ENCODE peak calls at places on chromosomes 7 and 10, in six cellular contexts. I, H, K, Z, N and J are unnamed samples. For H3K27me3, the result is how much of the 10 kb centered on the place peaks cover.

GRCh38 chr7:130880668-130881067 is 146.7 kb upstream of the KLF14 start:
- DNase-seq in Z (no peak), K (no peak), H (no peak), I (no peak), N (no peak), J (no peak)

GRCh38 chr10:62651341-62651740 is 153.2 kb upstream of the ADO start:
- DNase-seq in I (no peak), H (no peak), Z (no peak), K (no peak), N (no peak), J (no peak)

GRCh38 chr10:85601526-85601925 is 765.1 kb downstream of the GRID1 start:
- DNase-seq in I (no peak), H (no peak), N (no peak), Z (no peak), K (no peak), J (no peak)

GRCh38 chr10:124035928-124036558 is 57.4 kb downstream of the CHST15 start:
- DNase-seq in H (peak), K (peak), N (peak), I (peak), Z (peak), J (no peak)

GRCh38 chr7:17098515-17098914 is 199.9 kb upstream of the AHR start:
- DNase-seq in H (no peak), I (no peak), K (no peak), Z (no peak), N (no peak), J (no peak)

GRCh38 chr10:26090032-26090431 is 126.5 kb upstream of the GAD2 start:
- DNase-seq in K (no peak), Z (no peak), N (no peak), I (no peak), H (no peak), J (no peak)

GRCh38 chr10:33217854-33218253 is 116.6 kb downstream of the NRP1 start:
- DNase-seq in I (no peak), N (no peak), H (no peak), Z (no peak), K (no peak), J (no peak)

GRCh38 chr10:108544500-108545120 is 1378.7 kb downstream of the XPNPEP1 start:
- DNase-seq in H (peak), I (no peak), Z (peak), N (peak), K (peak), J (peak)

GRCh38 chr7:100943693-100944092 is 5.6 kb upstream of the MUC3A start:
- DNase-seq in Z (no peak), I (no peak), N (no peak), H (no peak), K (no peak), J (no peak)

GRCh38 chr7:19111474-19112143 is 5.8 kb downstream of the TWIST1 start:
- DNase-seq in I (no peak), Z (no peak), N (no peak), H (no peak), K (no peak), J (no peak)

GRCh38 chr10:13505040-13505680 is 23.7 kb downstream of the BEND7 start:
- DNase-seq in K (no peak), N (no peak), I (no peak), Z (no peak), H (no peak), J (no peak)

GRCh38 chr7:98251251-98251843 is 685 bp downstream of the TECPR1 start:
- DNase-seq in N (no peak), H (peak), K (peak), Z (peak), I (peak), J (no peak)

DNA sequence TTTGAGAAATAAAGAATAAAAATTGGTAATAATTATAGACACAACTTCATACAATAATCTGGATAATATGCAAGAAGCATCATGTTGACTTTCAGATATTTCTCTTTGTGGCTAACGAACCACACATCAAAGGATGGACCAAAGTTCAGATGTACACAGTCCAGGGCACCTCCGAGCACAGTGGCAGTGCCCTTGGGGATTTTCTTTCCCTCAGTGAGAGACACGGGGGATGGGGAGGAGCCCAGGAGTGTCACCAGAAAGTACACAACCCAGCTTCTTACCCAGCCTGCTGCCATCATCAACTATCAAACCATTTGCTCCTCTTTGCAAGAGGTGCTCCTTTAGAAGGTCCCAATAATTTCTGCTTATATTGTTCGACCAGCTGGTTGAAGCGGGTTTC is 33.2 kb downstream of the RBM28 start:
- DNase-seq in H (no peak), K (no peak), Z (no peak), N (no peak), I (no peak), J (no peak)
- TF ChIP-seq CTCF in H (no peak), K (no peak), Z (no peak), N (no peak), I (no peak), J (no peak)

GRCh38 chr7:157523766-157524421 is 187.1 kb downstream of the DNAJB6 start:
- DNase-seq in I (no peak), Z (no peak), N (no peak), H (no peak), K (no peak), J (no peak)

GRCh38 chr7:157525501-157525915 is 188.7 kb downstream of the DNAJB6 start:
- DNase-seq in K (no peak), H (no peak), Z (no peak), N (no peak), I (no peak), J (no peak)

GRCh38 chr7:157523371-157523765 is 186.6 kb downstream of the DNAJB6 start:
- DNase-seq in K (no peak), Z (no peak), N (no peak), I (no peak), H (no peak), J (no peak)

GRCh38 chr7:157522954-157523353 is 186.2 kb downstream of the DNAJB6 start:
- DNase-seq in Z (no peak), I (no peak), H (no peak), N (no peak), K (no peak), J (peak)

DNA sequence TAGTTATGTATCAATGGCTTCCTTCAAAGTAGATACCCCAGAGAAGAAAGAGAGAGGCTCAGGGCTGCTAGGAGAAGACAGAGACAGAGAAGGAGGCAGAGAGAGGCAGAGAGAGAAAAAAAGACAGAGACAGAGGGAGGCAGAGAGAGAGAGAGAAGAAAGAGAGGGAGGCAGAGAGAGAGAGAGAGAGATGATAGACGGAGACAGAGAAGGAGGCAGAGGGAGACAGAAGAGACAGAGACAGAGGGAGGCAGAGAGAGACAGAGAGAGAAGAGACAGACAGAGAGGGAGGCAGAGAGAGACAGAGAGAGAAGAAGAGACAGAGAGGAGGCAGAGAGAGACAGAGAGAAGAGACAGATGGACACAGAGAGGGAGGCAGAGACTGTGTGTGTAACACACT is 187.9 kb downstream of the DNAJB6 start:
- DNase-seq in I (no peak), N (no peak), K (no peak), H (no peak), Z (no peak), J (no peak)
- H3K27me3 ChIP-seq in I (under half), N (under half), K (under half), H (under half), Z (under half), J (under half)

DNA sequence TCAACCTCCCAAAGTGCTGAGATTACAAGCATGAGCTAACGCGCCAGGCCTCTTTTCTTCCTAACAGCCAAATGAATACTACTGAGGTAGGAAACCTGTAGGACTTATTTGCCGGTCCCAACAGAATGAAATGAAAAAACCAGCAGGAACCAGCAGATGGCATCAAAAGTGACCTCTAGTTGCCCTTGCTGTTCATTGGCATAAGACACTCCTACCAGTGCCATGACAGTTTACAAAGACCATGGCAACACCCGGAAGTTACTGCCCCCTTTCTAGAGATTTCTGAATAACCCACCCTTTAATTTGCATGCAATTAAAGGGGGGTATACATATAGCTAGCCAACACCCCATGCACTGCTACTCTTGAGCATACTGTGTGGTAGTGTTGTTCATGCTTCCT is 65.2 kb downstream of the ATE1 start:
- DNase-seq in H (no peak), K (no peak), N (no peak), I (no peak), Z (no peak), J (no peak)
- TF ChIP-seq CTCF in H (no peak), K (no peak), N (no peak), I (no peak), Z (no peak), J (no peak)

GRCh38 chr7:157003445-157004049 is 6.9 kb downstream of the MNX1 start:
- DNase-seq in K (peak), I (no peak), Z (no peak), N (no peak), H (no peak), J (no peak)
- H3K27me3 ChIP-seq in K (under half), I (under half), Z (half or more), N (half or more), H (under half), J (half or more)

GRCh38 chr7:80095545-80095944 is 39.1 kb upstream of the GNAI1 start:
- DNase-seq in Z (no peak), K (no peak), N (no peak), I (no peak), H (no peak), J (no peak)
- TF ChIP-seq CTCF in Z (peak), K (peak), N (peak), I (peak), H (peak), J (peak)

GRCh38 chr7:87505122-87505521 is 29.6 kb upstream of the ABCB4 start:
- DNase-seq in I (no peak), Z (no peak), K (no peak), N (no peak), H (no peak), J (no peak)
- H3K27me3 ChIP-seq in I (under half), Z (under half), K (under half), N (under half), H (under half), J (under half)

GRCh38 chr7:27156508-27156898 is at the start of gene HOXA7:
- DNase-seq in I (no peak), Z (no peak), N (no peak), H (peak), K (peak), J (no peak)

GRCh38 chr7:27153526-27153925 is 1.1 kb upstream of the HOXA3 start:
- DNase-seq in Z (no peak), I (no peak), N (no peak), K (peak), H (no peak), J (no peak)

GRCh38 chr7:27154369-27154768 is 2.0 kb upstream of the HOXA3 start:
- DNase-seq in K (peak), H (no peak), Z (no peak), I (no peak), N (no peak), J (peak)

GRCh38 chr7:27155816-27156507 is 513 bp downstream of the HOXA7 start:
- DNase-seq in N (no peak), K (peak), H (peak), Z (no peak), I (no peak), J (peak)

DNA sequence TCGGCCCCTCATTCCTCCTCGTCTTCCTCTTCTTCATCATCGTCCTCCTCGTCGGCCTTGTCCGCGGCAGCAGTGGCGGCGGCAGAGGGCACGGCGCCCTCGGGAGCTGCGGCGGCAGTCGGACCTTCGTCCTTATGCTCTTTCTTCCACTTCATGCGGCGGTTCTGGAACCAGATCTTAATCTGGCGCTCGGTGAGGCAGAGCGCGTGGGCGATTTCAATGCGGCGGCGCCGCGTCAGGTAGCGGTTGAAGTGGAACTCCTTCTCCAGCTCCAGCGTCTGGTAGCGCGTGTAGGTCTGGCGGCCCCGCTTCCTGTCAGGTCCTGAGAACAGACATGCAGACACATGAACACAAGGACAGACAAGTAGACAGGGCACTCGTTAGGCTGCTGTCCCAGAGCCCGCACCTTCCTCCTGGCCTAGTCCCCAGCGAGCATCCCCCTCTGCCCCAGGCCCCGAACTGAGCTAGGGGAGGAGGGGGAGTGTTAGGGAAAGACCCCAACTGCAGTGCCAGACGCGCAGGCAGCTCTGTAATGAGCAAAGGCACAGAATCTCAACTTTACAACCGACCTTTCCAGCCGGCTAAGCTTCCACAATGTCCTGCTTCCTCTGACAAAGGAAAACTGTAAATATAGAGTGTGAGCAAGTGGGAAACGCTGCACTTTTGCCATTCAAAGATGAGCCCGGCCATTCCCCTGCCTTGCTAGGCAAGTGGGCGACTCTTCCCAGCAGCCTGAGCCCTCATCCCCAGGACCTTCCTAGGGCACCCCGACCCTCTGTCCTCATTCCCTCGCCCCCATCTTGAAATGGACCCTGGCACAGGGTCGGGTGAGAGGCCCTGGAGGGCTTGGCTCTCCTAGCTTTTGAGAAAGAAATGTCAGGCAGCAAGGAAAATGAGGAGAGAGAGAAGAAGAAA is 1.3 kb downstream of the HOXA7 start:
- DNase-seq in H (peak), K (peak), N (no peak), I (no peak), Z (no peak), J (peak)
- TF ChIP-seq CTCF in H (no peak), K (no peak), N (no peak), I (no peak), Z (no peak), J (no peak)

GRCh38 chr7:45157286-45157652 is 322 bp upstream of the RAMP3 start:
- DNase-seq in K (no peak), N (no peak), I (no peak), H (no peak), Z (no peak), J (no peak)
- H3K27me3 ChIP-seq in K (under half), N (under half), I (under half), H (under half), Z (under half), J (under half)

DNA sequence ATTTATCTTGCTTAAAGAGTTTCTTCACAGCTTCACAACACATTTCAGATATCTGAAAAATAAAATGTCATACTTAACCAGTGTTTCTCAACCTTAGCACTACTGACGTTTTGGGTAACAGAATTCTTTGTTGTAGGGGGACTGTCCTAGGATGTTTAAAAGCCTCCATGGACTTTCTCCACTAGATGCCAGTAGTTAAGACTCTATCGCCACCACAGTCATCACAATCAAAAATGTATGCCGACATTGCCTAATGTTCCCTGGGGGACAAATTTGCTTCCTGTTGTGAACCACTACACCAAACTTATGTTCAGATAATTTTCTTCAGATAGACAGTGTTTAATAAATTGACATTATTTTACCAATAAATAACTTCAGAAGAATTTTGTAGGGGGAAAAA is 13.4 kb downstream of the NOC3L start:
- DNase-seq in K (no peak), N (no peak), Z (no peak), H (no peak), I (no peak), J (no peak)
- TF ChIP-seq CTCF in K (no peak), N (no peak), Z (no peak), H (no peak), I (no peak), J (peak)

GRCh38 chr7:91266931-91267557 is 2.8 kb downstream of the FZD1 start:
- DNase-seq in I (no peak), N (peak), Z (peak), H (no peak), K (no peak), J (no peak)

GRCh38 chr7:91264924-91265681 is 870 bp downstream of the FZD1 start:
- DNase-seq in Z (peak), H (peak), N (peak), K (peak), I (peak), J (peak)

GRCh38 chr7:91267558-91267955 is 3.3 kb downstream of the FZD1 start:
- DNase-seq in K (no peak), I (no peak), N (no peak), Z (no peak), H (no peak), J (no peak)

GRCh38 chr7:91265693-91266066 is 1.4 kb downstream of the FZD1 start:
- DNase-seq in I (no peak), K (peak), H (peak), Z (peak), N (peak), J (no peak)

DNA sequence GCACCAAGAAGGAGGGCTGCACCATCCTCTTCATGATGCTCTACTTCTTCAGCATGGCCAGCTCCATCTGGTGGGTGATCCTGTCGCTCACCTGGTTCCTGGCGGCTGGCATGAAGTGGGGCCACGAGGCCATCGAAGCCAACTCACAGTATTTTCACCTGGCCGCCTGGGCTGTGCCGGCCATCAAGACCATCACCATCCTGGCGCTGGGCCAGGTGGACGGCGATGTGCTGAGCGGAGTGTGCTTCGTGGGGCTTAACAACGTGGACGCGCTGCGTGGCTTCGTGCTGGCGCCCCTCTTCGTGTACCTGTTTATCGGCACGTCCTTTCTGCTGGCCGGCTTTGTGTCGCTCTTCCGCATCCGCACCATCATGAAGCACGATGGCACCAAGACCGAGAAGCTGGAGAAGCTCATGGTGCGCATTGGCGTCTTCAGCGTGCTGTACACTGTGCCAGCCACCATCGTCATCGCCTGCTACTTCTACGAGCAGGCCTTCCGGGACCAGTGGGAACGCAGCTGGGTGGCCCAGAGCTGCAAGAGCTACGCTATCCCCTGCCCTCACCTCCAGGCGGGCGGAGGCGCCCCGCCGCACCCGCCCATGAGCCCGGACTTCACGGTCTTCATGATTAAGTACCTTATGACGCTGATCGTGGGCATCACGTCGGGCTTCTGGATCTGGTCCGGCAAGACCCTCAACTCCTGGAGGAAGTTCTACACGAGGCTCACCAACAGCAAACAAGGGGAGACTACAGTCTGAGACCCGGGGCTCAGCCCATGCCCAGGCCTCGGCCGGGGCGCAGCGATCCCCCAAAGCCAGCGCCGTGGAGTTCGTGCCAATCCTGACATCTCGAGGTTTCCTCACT is 2.1 kb downstream of the FZD1 start:
- DNase-seq in I (peak), Z (peak), K (peak), N (peak), H (peak), J (peak)
- H3K27me3 ChIP-seq in I (under half), Z (under half), K (under half), N (under half), H (under half), J (under half)